ENCODE peak calls at places on chromosomes 16 and 17, in ten cellular contexts. B, T, Y, N, R, W, U, O, J and H are unnamed samples.

GRCh38 chr17:18323007-18323406 is 7.9 kb downstream of the SMCR8 start:
- DNase-seq in B (no peak), T (peak), Y (no peak), N (no peak), R (peak), W (no peak), U (no peak), O (no peak), J (no peak), H (no peak)

GRCh38 chr16:57042157-57043111 is 49.9 kb upstream of the CPNE2 start:
- DNase-seq in B (no peak), T (peak), Y (no peak), N (no peak), R (no peak), W (no peak), U (no peak), O (no peak), J (no peak), H (no peak)

GRCh38 chr16:50522324-50522723 is 25.9 kb upstream of the NKD1 start:
- DNase-seq in B (no peak), T (no peak), Y (no peak), N (no peak), R (no peak), W (no peak), U (no peak), O (no peak), J (no peak), H (no peak)

GRCh38 chr17:58006563-58006923 is 503 bp downstream of the SRSF1 start:
- DNase-seq in B (peak), T (peak), Y (peak), N (peak), R (peak), W (peak), U (peak), O (peak), J (peak), H (peak)

GRCh38 chr16:53773881-53774280 is 69.9 kb downstream of the FTO start:
- DNase-seq in B (no peak), T (no peak), Y (no peak), N (no peak), R (no peak), W (no peak), U (no peak), O (no peak), J (no peak), H (peak)

GRCh38 chr16:27547134-27547533 is 2.6 kb downstream of the GTF3C1 start:
- DNase-seq in B (peak), T (peak), Y (peak), N (peak), R (peak), W (no peak), U (peak), O (no peak), J (peak), H (peak)

GRCh38 chr16:3984111-3985060 is 103.9 kb upstream of the CREBBP start:
- DNase-seq in B (no peak), T (no peak), Y (no peak), N (no peak), R (no peak), W (no peak), U (no peak), O (no peak), J (no peak), H (no peak)

GRCh38 chr17:80902197-80903019 is 89.2 kb upstream of the CHMP6 start:
- DNase-seq in B (no peak), T (no peak), Y (no peak), N (no peak), R (no peak), W (no peak), U (no peak), O (no peak), J (no peak), H (no peak)

GRCh38 chr17:39231091-39231561 is 5.4 kb upstream of the STAC2 start:
- DNase-seq in B (peak), T (no peak), Y (no peak), N (no peak), R (no peak), W (no peak), U (no peak), O (no peak), J (no peak), H (peak)

GRCh38 chr17:75731716-75732498 is 10.6 kb downstream of the ITGB4 start:
- DNase-seq in B (peak), T (no peak), Y (no peak), N (no peak), R (no peak), W (no peak), U (no peak), O (no peak), J (no peak), H (no peak)

GRCh38 chr16:66467611-66468010 is 40.5 kb downstream of the BEAN1 start:
- DNase-seq in B (no peak), T (no peak), Y (no peak), N (no peak), R (no peak), W (peak), U (no peak), O (no peak), J (no peak), H (no peak)

GRCh38 chr16:1351582-1352362 is at the start of the genes GNPTG and TSR3:
- DNase-seq in B (peak), T (peak), Y (peak), N (peak), R (peak), W (peak), U (peak), O (peak), J (peak), H (peak)

GRCh38 chr16:52569296-52569695 is 22.4 kb upstream of the TOX3 start:
- DNase-seq in B (no peak), T (no peak), Y (no peak), N (no peak), R (no peak), W (no peak), U (no peak), O (no peak), J (no peak), H (no peak)

GRCh38 chr17:80646328-80646727 is 101.7 kb downstream of the RPTOR start:
- DNase-seq in B (no peak), T (no peak), Y (no peak), N (no peak), R (no peak), W (no peak), U (no peak), O (no peak), J (no peak), H (no peak)

GRCh38 chr17:49496183-49496865 is 1.2 kb downstream of the NGFR start:
- DNase-seq in B (peak), T (no peak), Y (peak), N (peak), R (peak), W (peak), U (peak), O (peak), J (peak), H (peak)

GRCh38 chr17:12301551-12301950 is 280.9 kb downstream of the MAP2K4 start:
- DNase-seq in B (no peak), T (no peak), Y (no peak), N (no peak), R (no peak), W (no peak), U (no peak), O (no peak), J (no peak), H (no peak)

GRCh38 chr16:53534206-53534605 is 31.2 kb upstream of the AKTIP start:
- DNase-seq in B (no peak), T (no peak), Y (no peak), N (no peak), R (no peak), W (no peak), U (no peak), O (no peak), J (no peak), H (no peak)

GRCh38 chr17:27546624-27547300 is 84.2 kb upstream of the LGALS9 start:
- DNase-seq in B (no peak), T (no peak), Y (no peak), N (no peak), R (no peak), W (no peak), U (no peak), O (no peak), J (no peak), H (no peak)

GRCh38 chr17:17849863-17850373 is 13.1 kb upstream of the SREBF1 start:
- DNase-seq in B (peak), T (no peak), Y (peak), N (peak), R (peak), W (no peak), U (peak), O (peak), J (peak), H (peak)

GRCh38 chr16:306911-307370 is 24.0 kb downstream of the PDIA2 start:
- DNase-seq in B (no peak), T (no peak), Y (no peak), N (no peak), R (no peak), W (no peak), U (no peak), O (no peak), J (no peak), H (no peak)

GRCh38 chr16:72952404-72953301 is 95.3 kb downstream of the ZFHX3 start:
- DNase-seq in B (no peak), T (no peak), Y (peak), N (no peak), R (peak), W (no peak), U (no peak), O (no peak), J (peak), H (peak)

GRCh38 chr16:1297413-1297773 is 12.0 kb upstream of the UBE2I start:
- DNase-seq in B (no peak), T (no peak), Y (no peak), N (no peak), R (no peak), W (no peak), U (no peak), O (no peak), J (no peak), H (no peak)

GRCh38 chr17:17546399-17547185 is 44.9 kb downstream of the PEMT start:
- DNase-seq in B (no peak), T (no peak), Y (no peak), N (no peak), R (no peak), W (no peak), U (peak), O (no peak), J (no peak), H (no peak)

GRCh38 chr17:33200116-33200515 is 93.0 kb downstream of the ASIC2 start:
- DNase-seq in B (peak), T (peak), Y (no peak), N (peak), R (peak), W (no peak), U (no peak), O (no peak), J (no peak), H (peak)

GRCh38 chr16:10827691-10828341 is 9.2 kb upstream of the TVP23A start:
- DNase-seq in B (peak), T (peak), Y (peak), N (peak), R (peak), W (peak), U (peak), O (peak), J (peak), H (peak)

GRCh38 chr16:82709987-82710386 is 83.2 kb downstream of the CDH13 start:
- DNase-seq in B (no peak), T (no peak), Y (no peak), N (no peak), R (no peak), W (no peak), U (no peak), O (no peak), J (no peak), H (no peak)

GRCh38 chr17:27446569-27447301 is 9.5 kb upstream of the KSR1 start:
- DNase-seq in B (peak), T (peak), Y (peak), N (no peak), R (peak), W (no peak), U (no peak), O (no peak), J (peak), H (peak)

GRCh38 chr17:76492989-76493501 is 8.2 kb downstream of the RHBDF2 start:
- DNase-seq in B (peak), T (peak), Y (peak), N (peak), R (peak), W (peak), U (peak), O (peak), J (peak), H (peak)

GRCh38 chr16:88532434-88533241 is 37.6 kb upstream of the ZC3H18 start:
- DNase-seq in B (no peak), T (no peak), Y (no peak), N (no peak), R (no peak), W (no peak), U (no peak), O (no peak), J (no peak), H (no peak)

GRCh38 chr17:66904760-66905637 is 59.5 kb upstream of the CACNG4 start:
- DNase-seq in B (peak), T (peak), Y (peak), N (peak), R (peak), W (peak), U (peak), O (no peak), J (peak), H (peak)

GRCh38 chr17:63966646-63967265 is 6.0 kb downstream of the SCN4A start:
- DNase-seq in B (no peak), T (no peak), Y (no peak), N (no peak), R (no peak), W (no peak), U (no peak), O (no peak), J (no peak), H (no peak)

GRCh38 chr17:45345554-45346254 is 28.9 kb upstream of the MAP3K14 start:
- DNase-seq in B (peak), T (no peak), Y (peak), N (peak), R (peak), W (no peak), U (peak), O (no peak), J (peak), H (peak)

GRCh38 chr16:30658731-30659506 is 688 bp downstream of the FBRS start:
- DNase-seq in B (peak), T (peak), Y (peak), N (peak), R (peak), W (peak), U (peak), O (peak), J (peak), H (peak)
- TF ChIP-seq CTCF in B (peak), T (peak), Y (no peak), N (peak), R (no peak), W (no peak), U (no peak), O (no peak), J (no peak), H (no peak)

GRCh38 chr17:40647549-40648325 is at the start of gene SMARCE1:
- DNase-seq in B (peak), T (peak), Y (peak), N (peak), R (peak), W (peak), U (peak), O (peak), J (peak), H (peak)
- H3K4me3 ChIP-seq in B (peak), T (peak), Y (peak), N (peak), R (peak), W (peak), U (peak), O (peak), J (peak), H (peak)

GRCh38 chr16:30369091-30369937 is 980 bp downstream of the TBC1D10B start:
- DNase-seq in B (peak), T (no peak), Y (no peak), N (no peak), R (peak), W (no peak), U (peak), O (no peak), J (no peak), H (no peak)
- TF ChIP-seq CTCF in B (no peak), T (no peak), Y (no peak), N (no peak), R (no peak), W (no peak), U (no peak), O (no peak), J (no peak), H (no peak)

DNA sequence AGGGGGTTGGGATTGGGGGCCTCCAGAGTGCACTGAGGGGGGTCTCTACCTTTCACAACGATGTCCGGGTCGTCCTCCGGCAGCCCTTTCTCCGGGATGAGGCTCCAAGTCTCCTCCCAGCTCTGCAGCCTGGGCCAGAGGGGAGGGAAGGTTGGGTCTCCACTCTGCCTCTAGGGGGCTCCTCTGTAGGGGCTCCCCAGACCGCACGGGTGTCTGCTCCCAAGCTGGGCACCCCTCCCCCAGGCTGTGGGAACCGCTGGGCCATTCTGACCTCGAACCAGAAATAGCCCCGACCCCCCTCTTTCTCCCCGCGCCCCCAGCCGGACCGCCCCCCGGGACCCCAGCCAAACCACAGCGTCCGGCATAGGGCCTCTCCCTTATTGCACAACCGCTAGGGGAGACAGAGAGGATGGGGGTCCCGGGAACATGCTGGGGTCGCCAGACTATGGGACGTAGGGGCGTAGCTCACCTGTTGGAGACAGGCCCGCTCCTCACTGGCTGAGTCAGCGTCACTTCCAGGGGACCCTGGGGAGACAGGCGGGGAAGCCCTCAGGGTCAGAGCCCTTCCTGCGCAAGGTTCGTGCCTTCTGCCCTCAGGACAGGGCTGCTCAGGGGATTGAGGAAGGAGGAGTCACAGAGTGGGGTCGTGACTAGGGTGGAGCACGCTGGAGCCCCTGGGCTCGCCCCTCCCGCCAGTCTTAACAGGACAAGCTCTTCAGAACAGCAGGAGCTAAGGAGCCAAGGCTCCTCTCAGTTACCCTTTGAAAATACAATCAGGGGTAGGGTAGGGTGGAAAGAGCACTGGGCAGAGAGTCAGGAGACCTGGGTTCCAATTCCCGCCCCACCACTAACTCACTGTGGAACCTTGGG is 2.7 kb downstream of the PLEKHH3 start:
- DNase-seq in B (peak), T (no peak), Y (peak), N (peak), R (peak), W (peak), U (peak), O (no peak), J (peak), H (peak)
- H3K4me3 ChIP-seq in B (no peak), T (peak), Y (peak), N (peak), R (peak), W (peak), U (peak), O (peak), J (peak), H (peak)

GRCh38 chr17:62573480-62574117 is 53.9 kb upstream of the MRC2 start:
- DNase-seq in B (no peak), T (no peak), Y (peak), N (no peak), R (no peak), W (no peak), U (no peak), O (no peak), J (peak), H (no peak)
- TF ChIP-seq CTCF in B (no peak), T (no peak), Y (no peak), N (no peak), R (no peak), W (no peak), U (no peak), O (no peak), J (no peak), H (no peak)

DNA sequence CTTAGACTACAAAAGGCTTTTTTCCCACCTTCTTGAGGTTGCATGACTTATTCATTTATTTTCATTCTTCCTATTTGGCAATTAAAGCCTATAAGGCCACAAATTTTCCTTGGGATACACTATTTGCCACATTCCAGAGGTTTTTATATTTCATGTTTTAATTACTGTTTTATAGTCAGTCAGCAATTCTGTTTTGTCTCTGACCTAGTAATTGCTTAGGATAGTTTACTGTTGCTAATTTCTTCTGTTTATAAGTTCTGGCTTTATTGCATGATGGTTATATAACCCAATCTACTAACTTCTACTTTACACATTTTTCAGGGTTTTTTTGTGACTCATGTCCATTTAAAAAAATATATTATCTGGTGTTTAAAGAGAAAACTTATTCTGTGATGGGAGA is 2.5 kb downstream of the ZNF23 start:
- DNase-seq in B (no peak), T (no peak), Y (no peak), N (no peak), R (no peak), W (no peak), U (no peak), O (no peak), J (no peak), H (no peak)
- H3K4me3 ChIP-seq in B (no peak), T (no peak), Y (no peak), N (no peak), R (peak), W (no peak), U (no peak), O (no peak), J (no peak), H (no peak)

GRCh38 chr16:14069818-14070217 is 1.3 kb upstream of the MRTFB start:
- DNase-seq in B (no peak), T (peak), Y (no peak), N (no peak), R (no peak), W (no peak), U (no peak), O (no peak), J (no peak), H (no peak)
- TF ChIP-seq CTCF in B (no peak), T (no peak), Y (no peak), N (no peak), R (no peak), W (no peak), U (no peak), O (no peak), J (no peak), H (no peak)

DNA sequence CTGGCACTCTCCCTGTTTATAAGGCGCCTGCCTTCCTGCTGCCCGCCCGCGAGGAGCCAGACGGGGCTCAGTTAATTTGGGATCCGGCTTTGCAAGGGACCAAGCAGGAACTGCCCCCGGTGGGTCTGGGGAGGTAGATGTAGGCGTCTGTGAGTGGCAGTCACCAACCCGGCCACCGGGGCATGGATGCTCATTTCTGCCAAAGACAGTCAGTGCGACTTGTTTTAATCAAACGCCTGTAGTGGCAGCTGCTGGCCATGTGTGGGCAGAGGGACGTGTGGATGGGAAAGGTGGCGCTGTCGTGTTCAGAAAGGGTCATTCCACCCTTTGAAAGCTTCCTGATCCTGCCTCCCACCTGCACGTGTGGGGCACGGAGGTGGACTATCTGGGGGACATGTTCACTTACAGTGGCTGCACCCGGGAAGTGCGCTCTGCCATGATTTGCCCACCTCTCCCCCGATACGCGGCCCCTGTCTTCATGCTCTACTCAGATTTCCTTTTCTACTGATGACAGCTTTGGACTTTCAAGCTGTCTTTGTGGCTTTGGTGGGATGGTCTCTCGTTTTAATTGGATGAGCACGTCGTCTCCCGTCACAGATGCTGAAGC is 60.3 kb upstream of the CIBAR2 start:
- DNase-seq in B (no peak), T (peak), Y (peak), N (no peak), R (peak), W (no peak), U (peak), O (no peak), J (no peak), H (peak)
- H3K4me3 ChIP-seq in B (peak), T (no peak), Y (peak), N (peak), R (peak), W (peak), U (peak), O (peak), J (peak), H (peak)

GRCh38 chr17:67947325-67947813 is 48.9 kb downstream of the C17orf58 start:
- DNase-seq in B (no peak), T (no peak), Y (no peak), N (no peak), R (no peak), W (no peak), U (no peak), O (no peak), J (no peak), H (no peak)

GRCh38 chr17:67944035-67944434 is 52.2 kb downstream of the C17orf58 start:
- DNase-seq in B (no peak), T (no peak), Y (no peak), N (no peak), R (no peak), W (no peak), U (no peak), O (no peak), J (no peak), H (no peak)

GRCh38 chr17:67942810-67943209 is 53.5 kb downstream of the C17orf58 start:
- DNase-seq in B (peak), T (peak), Y (peak), N (no peak), R (peak), W (no peak), U (no peak), O (no peak), J (peak), H (no peak)
- TF ChIP-seq CTCF in B (peak), T (peak), Y (peak), N (peak), R (peak), W (peak), U (peak), O (peak), J (peak), H (peak)